ENCODE peak calls at places on chromosomes 5 and 9, in eight cellular contexts. Y is endothelial cell of umbilical vein, Q is breast epithelium, M is transverse colon, L is HCT116, B is Panc1, R is spleen, Z is suprapubic skin. W is an unnamed sample.

GRCh38 chr9:96411129-96411820 is 6.9 kb downstream of the ZNF367 start:
- DNase-seq in Y (no peak), Q (no peak), M (no peak), L (no peak), B (no peak), R (no peak), Z (no peak), W (no peak)

GRCh38 chr5:142720561-142721275 is 34.8 kb upstream of the FGF1 start:
- DNase-seq in Y (no peak), Q (peak; percentile 79), M (peak; percentile 58), L (no peak), B (no peak), R (no peak), Z (no peak), W (no peak)

GRCh38 chr5:54362992-54363630 is 52.7 kb upstream of the ARL15 start:
- DNase-seq in Y (no peak), Q (no peak), M (no peak), L (no peak), B (no peak), R (no peak), Z (no peak), W (no peak)

GRCh38 chr5:5043346-5043745 is 96.8 kb upstream of the ADAMTS16 start:
- DNase-seq in Y (no peak), Q (no peak), M (no peak), L (no peak), B (no peak), R (no peak), Z (no peak), W (no peak)

GRCh38 chr9:124355941-124356744 is 59.1 kb downstream of the PSMB7 start:
- DNase-seq in Y (no peak), Q (no peak), M (no peak), L (no peak), B (no peak), R (no peak), Z (no peak), W (no peak)

GRCh38 chr9:133301253-133302230 is 26.5 kb upstream of the ABO start:
- DNase-seq in Y (no peak), Q (no peak), M (no peak), L (no peak), B (no peak), R (no peak), Z (peak; percentile 71), W (no peak)

GRCh38 chr9:98794802-98795201 is 1.6 kb downstream of the ANKS6 start:
- DNase-seq in Y (no peak), Q (no peak), M (no peak), L (no peak), B (no peak), R (no peak), Z (no peak), W (no peak)

GRCh38 chr9:136820947-136821332 is 13.2 kb downstream of the RABL6 start:
- DNase-seq in Y (peak; percentile 51), Q (no peak), M (no peak), L (no peak), B (no peak), R (no peak), Z (no peak), W (no peak)

GRCh38 chr5:522899-523657 is 1.2 kb downstream of the SLC9A3 start:
- DNase-seq in Y (no peak), Q (no peak), M (peak; percentile 55), L (no peak), B (no peak), R (no peak), Z (no peak), W (no peak)

GRCh38 chr5:113846941-113847340 is 333.4 kb downstream of the YTHDC2 start:
- DNase-seq in Y (no peak), Q (no peak), M (no peak), L (no peak), B (no peak), R (no peak), Z (no peak), W (no peak)

GRCh38 chr5:158812381-158812780 is 287.3 kb downstream of the EBF1 start:
- DNase-seq in Y (peak; percentile 13), Q (no peak), M (peak; percentile 25), L (no peak), B (no peak), R (peak; percentile 91), Z (no peak), W (peak; percentile 72)

DNA sequence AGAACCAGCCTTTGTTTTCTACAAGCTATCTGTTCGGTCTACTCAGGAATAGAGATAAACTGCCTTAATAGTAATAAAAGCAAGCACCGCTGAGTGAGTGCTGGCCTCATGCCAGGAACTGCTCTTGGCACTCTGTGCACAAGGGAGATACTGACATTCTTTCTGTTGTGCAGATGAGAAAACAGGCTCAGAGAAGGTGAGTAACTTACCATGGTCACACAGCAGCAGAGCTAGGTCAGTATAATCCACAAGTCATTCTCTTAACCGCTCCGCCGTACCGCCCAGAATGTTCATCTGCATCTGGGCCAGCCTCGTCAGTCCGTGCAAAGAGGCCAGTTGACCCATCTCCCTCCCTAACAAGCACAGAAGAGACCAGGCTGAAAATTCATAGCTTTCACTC is 27.4 kb downstream of the QRFP start:
- DNase-seq in Y (peak; percentile 71), Q (no peak), M (peak; percentile 56), L (no peak), B (no peak), R (peak; percentile 37), Z (no peak), W (no peak)
- TF ChIP-seq POLR2AphosphoS5 in Y (no peak), Q (no peak), M (no peak), L (no peak), B (no peak), R (no peak), Z (no peak), W (peak; percentile 19)

DNA sequence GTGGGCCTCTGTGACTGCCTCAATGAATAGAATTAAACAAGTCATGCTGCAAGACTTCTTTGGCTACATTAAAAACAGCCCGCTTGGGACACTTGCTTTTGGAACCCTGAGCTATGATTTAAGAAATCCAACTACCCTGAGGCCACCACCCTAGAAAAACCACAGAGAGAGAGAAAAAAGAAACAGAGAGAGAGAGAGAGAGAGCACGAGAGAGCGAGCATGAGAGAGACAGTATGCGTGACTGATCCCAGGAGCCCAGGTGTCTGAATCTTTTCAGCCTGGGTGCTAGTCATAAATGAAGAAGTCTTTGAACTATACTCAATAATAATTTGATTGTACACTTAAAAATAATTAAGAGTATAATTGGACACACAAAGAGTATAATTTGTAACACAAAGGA is 123.1 kb upstream of the FREM1 start:
- DNase-seq in Y (no peak), Q (no peak), M (no peak), L (no peak), B (no peak), R (no peak), Z (no peak), W (no peak)
- H3K27ac ChIP-seq in Y (no peak overlapping the region), Q (no peak overlapping the region), M (no peak overlapping the region), L (no peak overlapping the region), B (no peak overlapping the region), R (no peak overlapping the region), Z (no peak overlapping the region), W (no peak overlapping the region)

GRCh38 chr5:151772029-151772867 is 494 bp downstream of the G3BP1 start:
- DNase-seq in Y (peak; percentile 50), Q (no peak), M (peak; percentile 56), L (no peak), B (no peak), R (no peak), Z (peak; percentile 82), W (no peak)

GRCh38 chr5:151773979-151774378 is 2.2 kb downstream of the G3BP1 start:
- DNase-seq in Y (peak; percentile 18), Q (no peak), M (no peak), L (no peak), B (no peak), R (no peak), Z (no peak), W (no peak)

GRCh38 chr5:151771259-151772028 is at the start of gene G3BP1:
- DNase-seq in Y (peak; percentile 100), Q (peak; percentile 100), M (peak; percentile 100), L (peak; percentile 100), B (peak; percentile 100), R (peak; percentile 100), Z (peak; percentile 100), W (peak; percentile 100)

GRCh38 chr5:151772868-151773561 is 1.3 kb downstream of the G3BP1 start:
- DNase-seq in Y (no peak), Q (no peak), M (no peak), L (no peak), B (no peak), R (no peak), Z (no peak), W (no peak)

DNA sequence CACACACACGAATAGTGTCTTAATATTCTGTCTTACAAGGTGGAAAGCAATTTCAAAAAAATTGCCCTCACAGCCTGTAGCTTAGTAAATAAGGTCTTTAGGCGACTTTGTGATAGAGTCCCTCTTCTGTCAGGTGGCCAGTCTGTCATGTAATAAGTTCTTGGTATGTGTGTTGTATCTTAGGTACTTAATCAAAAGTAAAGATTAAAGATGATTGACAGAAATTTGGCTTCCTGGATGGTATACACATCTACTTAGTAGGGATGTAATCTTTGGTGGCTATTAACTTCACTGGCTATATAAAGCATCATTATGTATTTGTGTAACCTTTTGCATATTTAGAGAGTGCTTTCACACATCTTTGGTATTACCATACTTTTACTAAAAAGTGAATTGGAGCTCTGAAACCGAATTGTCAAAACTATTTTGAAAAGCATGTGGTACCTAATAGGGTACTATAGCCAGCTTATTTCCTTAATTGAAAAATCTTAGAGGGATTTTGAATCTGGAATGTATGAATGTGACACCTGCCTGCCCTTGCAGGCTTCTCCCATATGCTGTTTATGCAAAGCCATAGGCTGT is 3.4 kb downstream of the G3BP1 start:
- DNase-seq in Y (no peak), Q (no peak), M (no peak), L (no peak), B (no peak), R (no peak), Z (no peak), W (no peak)
- H3K4me1 ChIP-seq in Y (peaks cover 38% of the 10 kb centered on the region), Q (peaks cover 3% of the 10 kb centered on the region), M (peaks cover 68% of the 10 kb centered on the region), L (peaks cover 10% of the 10 kb centered on the region), B (peaks cover 33% of the 10 kb centered on the region), R (peaks cover 78% of the 10 kb centered on the region), Z (peaks cover 55% of the 10 kb centered on the region), W (peaks cover 62% of the 10 kb centered on the region)

GRCh38 chr5:138752951-138753793 is at the start of gene CTNNA1:
- DNase-seq in Y (peak; percentile 61), Q (peak; percentile 79), M (peak; percentile 86), L (peak; percentile 71), B (no peak), R (peak; percentile 93), Z (peak; percentile 88), W (peak; percentile 94)
- TF ChIP-seq POLR2AphosphoS5 in Y (peak; percentile 87), Q (no peak), M (peak; percentile 91), L (peak; percentile 90), B (peak; percentile 77), R (peak; percentile 73), Z (peak; percentile 46), W (peak; percentile 71)